ENCODE peak calls at places on chromosomes 3 and 15, in six cellular contexts. W, K, T, X, E and M are unnamed samples.
A peak's percentile ranks its signal among the peaks of the same experiment; 100 is the strongest.

GRCh38 chr3:152301745-152302181 is 33.0 kb downstream of the MBNL1 start:
- DNase-seq in K (no peak), E (peak; percentile 63), X (no peak), T (no peak), W (no peak), M (no peak)

GRCh38 chr3:174440350-174440716 is 418.8 kb upstream of the NAALADL2 start:
- DNase-seq in W (no peak), T (peak; percentile 16), K (peak; percentile 10), E (peak; percentile 82), X (peak; percentile 38), M (peak; percentile 82)

GRCh38 chr3:113556556-113557335 is 24.4 kb downstream of the SIDT1 start:
- DNase-seq in X (no peak), W (no peak), K (no peak), T (no peak), E (no peak), M (no peak)

GRCh38 chr15:91866971-91867372 is 13.5 kb downstream of the SLCO3A1 start:
- DNase-seq in E (peak; percentile 18), X (no peak), W (peak; percentile 72), T (peak; percentile 62), K (no peak), M (peak; percentile 51)

GRCh38 chr3:129812589-129812988 is 80.9 kb downstream of the TMCC1 start:
- DNase-seq in K (no peak), T (no peak), E (no peak), W (no peak), X (no peak), M (no peak)

GRCh38 chr15:38378162-38378560 is 75.8 kb upstream of the FAM98B start:
- DNase-seq in T (peak; percentile 47), K (no peak), X (no peak), E (peak; percentile 20), W (peak; percentile 73), M (peak; percentile 83)

GRCh38 chr3:196774191-196774820 is 34.6 kb downstream of the PAK2 start:
- DNase-seq in W (no peak), T (no peak), X (no peak), E (peak; percentile 58), K (no peak), M (no peak)

GRCh38 chr3:60770532-60770931 is 480.7 kb downstream of the FHIT start:
- DNase-seq in E (no peak), K (no peak), X (no peak), T (no peak), W (no peak), M (no peak)

GRCh38 chr15:64949383-64950141 is 37.9 kb downstream of the ANKDD1A start:
- DNase-seq in K (no peak), W (no peak), X (no peak), E (no peak), T (no peak), M (no peak)

GRCh38 chr3:100708644-100708988 is 678 bp upstream of the TFG start:
- DNase-seq in K (no peak), E (no peak), W (no peak), T (no peak), X (no peak), M (no peak)

GRCh38 chr3:100706365-100706764 is 2.9 kb upstream of the TFG start:
- DNase-seq in W (no peak), K (no peak), X (no peak), E (peak; percentile 59), T (no peak), M (peak; percentile 74)

GRCh38 chr3:100708989-100709839 is at the start of gene TFG:
- DNase-seq in T (peak; percentile 99), X (peak; percentile 96), W (peak; percentile 98), K (peak; percentile 98), E (peak; percentile 99), M (peak; percentile 100)

GRCh38 chr3:100710355-100711198 is 1.3 kb downstream of the TFG start:
- DNase-seq in T (peak; percentile 23), E (peak; percentile 73), X (peak; percentile 47), W (no peak), K (peak; percentile 48), M (peak; percentile 83)

GRCh38 chr3:100709840-100710235 is 544 bp downstream of the TFG start:
- DNase-seq in X (peak; percentile 92), W (no peak), K (peak; percentile 38), T (peak; percentile 48), E (peak; percentile 40), M (peak; percentile 46)
- TF ChIP-seq CTCF in X (peak; percentile 20), W (no peak), K (no peak), T (no peak), E (no peak), M (no peak)

GRCh38 chr3:46353639-46354410 is at the start of gene CCR2:
- DNase-seq in W (no peak), X (no peak), E (no peak), T (no peak), K (no peak), M (no peak)
- H3K4me3 ChIP-seq in W (no peak within 1 kb of the TSS), X (no peak within 1 kb of the TSS), E (no peak within 1 kb of the TSS), T (no peak within 1 kb of the TSS), K (no peak within 1 kb of the TSS), M (no peak within 1 kb of the TSS)

GRCh38 chr15:76973362-76973743 is 21.6 kb upstream of the PSTPIP1 start:
- DNase-seq in K (peak; percentile 59), X (peak; percentile 89), W (no peak), T (no peak), E (peak; percentile 30), M (peak; percentile 74)
- TF ChIP-seq CTCF in K (peak; percentile 84), X (peak; percentile 82), W (peak; percentile 60), T (peak; percentile 16), E (peak; percentile 50), M (peak; percentile 79)

DNA sequence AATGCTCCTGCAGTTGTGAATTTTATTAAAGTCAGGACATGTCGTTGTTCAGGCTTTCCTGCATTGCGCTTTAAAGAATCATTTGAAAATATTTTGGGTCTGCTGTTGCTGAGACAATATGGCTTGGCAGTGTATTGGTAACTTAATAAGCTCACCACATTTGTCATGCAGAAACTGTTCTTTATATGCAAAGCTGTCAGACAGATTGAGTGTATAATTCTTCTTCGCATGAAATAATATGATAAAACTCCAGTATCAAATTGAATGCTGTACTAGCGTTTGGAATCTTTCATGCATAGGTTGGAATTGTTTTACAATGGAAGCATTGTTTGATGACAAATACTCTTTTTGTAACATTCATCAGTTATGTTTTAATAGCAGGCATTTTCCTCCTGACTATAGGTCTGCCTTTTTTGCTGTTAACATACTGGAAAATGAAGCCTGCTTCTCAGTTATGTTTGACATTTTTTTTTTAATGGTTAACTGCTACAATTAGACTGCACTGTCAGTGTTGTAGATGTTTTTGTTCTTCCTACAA is 53.9 kb downstream of the RBMS3 start:
- DNase-seq in W (no peak), E (no peak), T (no peak), K (no peak), X (no peak), M (peak; percentile 34)
- H3K4me3 ChIP-seq in W (peak overlapping the region; percentile 56), E (peak overlapping the region; percentile 46), T (peak overlapping the region; percentile 58), K (no peak overlapping the region), X (no peak overlapping the region), M (peak overlapping the region; percentile 37)

DNA sequence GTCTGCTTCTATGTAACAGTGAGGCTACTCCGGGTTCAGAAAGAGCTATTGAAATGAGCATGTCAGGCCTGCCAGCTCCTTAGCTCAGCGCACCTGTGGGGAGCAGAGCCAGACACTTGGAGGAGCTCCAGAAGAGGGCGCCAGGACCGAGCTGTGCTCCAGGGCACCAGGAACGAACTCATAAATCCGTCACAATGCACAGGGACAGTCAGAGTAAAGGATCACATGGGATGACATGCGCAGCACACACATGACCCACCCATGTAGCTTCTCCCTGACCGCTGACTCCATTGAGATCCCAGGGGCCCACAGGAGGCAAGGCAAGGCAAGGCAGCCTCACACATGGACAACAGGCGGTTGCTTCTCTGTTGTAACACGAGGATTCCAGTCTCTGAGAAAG is 26.0 kb upstream of the GNB5 start:
- DNase-seq in T (no peak), X (peak; percentile 43), K (peak; percentile 81), E (no peak), W (no peak), M (no peak)
- TF ChIP-seq CTCF in T (no peak), X (peak; percentile 50), K (peak; percentile 90), E (no peak), W (no peak), M (peak; percentile 3)

GRCh38 chr3:19931767-19932188 is 2.2 kb downstream of the EFHB start:
- DNase-seq in K (no peak), T (no peak), X (no peak), E (no peak), W (no peak), M (peak; percentile 9)
- H3K4me3 ChIP-seq in K (no peak overlapping the region), T (no peak overlapping the region), X (no peak overlapping the region), E (no peak overlapping the region), W (no peak overlapping the region), M (no peak overlapping the region)

GRCh38 chr3:173090492-173090891 is 50.5 kb downstream of the SPATA16 start:
- DNase-seq in T (no peak), E (no peak), X (no peak), K (no peak), W (no peak), M (no peak)
- TF ChIP-seq CTCF in T (no peak), E (no peak), X (no peak), K (no peak), W (no peak), M (no peak)

GRCh38 chr15:99344639-99345038 is 93.4 kb downstream of the LRRC28 start:
- DNase-seq in W (no peak), T (no peak), X (no peak), K (no peak), E (no peak), M (no peak)

GRCh38 chr15:99343836-99344551 is 92.7 kb downstream of the LRRC28 start:
- DNase-seq in T (peak; percentile 25), X (peak; percentile 54), W (peak; percentile 34), K (peak; percentile 18), E (no peak), M (peak; percentile 26)

GRCh38 chr15:99343208-99343607 is 91.9 kb downstream of the LRRC28 start:
- DNase-seq in X (no peak), K (no peak), E (no peak), T (no peak), W (no peak), M (no peak)

GRCh38 chr15:99345832-99346462 is 94.7 kb downstream of the LRRC28 start:
- DNase-seq in X (no peak), E (no peak), K (peak; percentile 6), T (no peak), W (no peak), M (no peak)

GRCh38 chr15:99345242-99345641 is 94.0 kb downstream of the LRRC28 start:
- DNase-seq in E (no peak), K (no peak), X (no peak), T (no peak), W (no peak), M (no peak)
- H3K4me3 ChIP-seq in E (no peak overlapping the region), K (no peak overlapping the region), X (no peak overlapping the region), T (no peak overlapping the region), W (no peak overlapping the region), M (no peak overlapping the region)